ENCODE peak calls at places on chromosomes 3 and 15, in nine cellular contexts. One of them, this sample, is unnamed.

GRCh38 chr3:190597291-190597690 is 83.4 kb downstream of the IL1RAP start:
- DNase-seq in PC-9: no peak
- DNase-seq in PC-3: no peak
- DNase-seq in hepatocyte: no peak
- DNase-seq in K562: no peak
- DNase-seq in neuronal stem cell: no peak
- DNase-seq in fibroblast of lung: no peak
- DNase-seq in GM23248: no peak
- DNase-seq in H9: no peak
- DNase-seq in this sample: no peak

GRCh38 chr3:101942356-101942755 is 93.0 kb downstream of the NFKBIZ start:
- DNase-seq in PC-9: no peak
- DNase-seq in GM23248: peak; percentile 32
- DNase-seq in K562: no peak
- DNase-seq in fibroblast of lung: peak; percentile 26
- DNase-seq in hepatocyte: no peak
- DNase-seq in H9: no peak
- DNase-seq in neuronal stem cell: no peak
- DNase-seq in PC-3: no peak
- DNase-seq in this sample: peak; percentile 43

GRCh38 chr3:98902341-98902740 is 846 bp upstream of the DCBLD2 start:
- DNase-seq in K562: no peak
- DNase-seq in PC-3: no peak
- DNase-seq in neuronal stem cell: no peak
- DNase-seq in PC-9: no peak
- DNase-seq in GM23248: no peak
- DNase-seq in hepatocyte: no peak
- DNase-seq in H9: no peak
- DNase-seq in fibroblast of lung: no peak
- DNase-seq in this sample: peak; percentile 13

GRCh38 chr15:93477721-93478120 is 388.7 kb upstream of the RGMA start:
- DNase-seq in GM23248: no peak
- DNase-seq in hepatocyte: no peak
- DNase-seq in H9: no peak
- DNase-seq in PC-3: no peak
- DNase-seq in PC-9: no peak
- DNase-seq in fibroblast of lung: no peak
- DNase-seq in K562: no peak
- DNase-seq in neuronal stem cell: no peak
- DNase-seq in this sample: no peak

GRCh38 chr3:187150599-187150998 is 11.3 kb upstream of the RPL39L start:
- DNase-seq in PC-9: no peak
- DNase-seq in neuronal stem cell: no peak
- DNase-seq in K562: no peak
- DNase-seq in PC-3: peak; percentile 24
- DNase-seq in hepatocyte: no peak
- DNase-seq in GM23248: no peak
- DNase-seq in H9: peak; percentile 59
- DNase-seq in fibroblast of lung: no peak
- DNase-seq in this sample: peak; percentile 64

GRCh38 chr3:40381904-40382616 is 4.9 kb upstream of the ENTPD3 start:
- DNase-seq in PC-9: no peak
- DNase-seq in PC-3: no peak
- DNase-seq in H9: no peak
- DNase-seq in hepatocyte: no peak
- DNase-seq in fibroblast of lung: no peak
- DNase-seq in K562: no peak
- DNase-seq in GM23248: no peak
- DNase-seq in neuronal stem cell: no peak
- DNase-seq in this sample: no peak

GRCh38 chr3:16203671-16204629 is 29.5 kb downstream of the GALNT15 start:
- DNase-seq in PC-3: peak; percentile 64
- DNase-seq in K562: no peak
- DNase-seq in H9: no peak
- DNase-seq in neuronal stem cell: no peak
- DNase-seq in fibroblast of lung: no peak
- DNase-seq in PC-9: peak; percentile 41
- DNase-seq in hepatocyte: no peak
- DNase-seq in GM23248: no peak
- DNase-seq in this sample: no peak

GRCh38 chr3:159732172-159733111 is 256.2 kb upstream of the IL12A start:
- DNase-seq in PC-3: peak; percentile 80
- DNase-seq in PC-9: peak; percentile 69
- DNase-seq in GM23248: peak; percentile 68
- DNase-seq in H9: peak; percentile 76
- DNase-seq in neuronal stem cell: peak; percentile 24
- DNase-seq in K562: no peak
- DNase-seq in fibroblast of lung: peak; percentile 54
- DNase-seq in hepatocyte: peak; percentile 15
- DNase-seq in this sample: no peak

GRCh38 chr3:122458992-122459391 is 43.1 kb upstream of the WDR5B start:
- DNase-seq in H9: no peak
- DNase-seq in hepatocyte: peak; percentile 58
- DNase-seq in neuronal stem cell: no peak
- DNase-seq in PC-9: no peak
- DNase-seq in PC-3: peak; percentile 75
- DNase-seq in K562: no peak
- DNase-seq in fibroblast of lung: peak; percentile 76
- DNase-seq in GM23248: peak; percentile 75
- DNase-seq in this sample: peak; percentile 51

GRCh38 chr3:154794383-154794782 is 285.7 kb upstream of the MME start:
- DNase-seq in fibroblast of lung: no peak
- DNase-seq in hepatocyte: no peak
- DNase-seq in neuronal stem cell: no peak
- DNase-seq in H9: no peak
- DNase-seq in PC-9: no peak
- DNase-seq in K562: no peak
- DNase-seq in PC-3: no peak
- DNase-seq in GM23248: peak; percentile 44
- DNase-seq in this sample: no peak

GRCh38 chr3:149618151-149619123 is 39.4 kb downstream of the WWTR1 start:
- DNase-seq in hepatocyte: no peak
- DNase-seq in neuronal stem cell: no peak
- DNase-seq in PC-9: no peak
- DNase-seq in H9: no peak
- DNase-seq in fibroblast of lung: no peak
- DNase-seq in PC-3: no peak
- DNase-seq in K562: no peak
- DNase-seq in GM23248: no peak
- DNase-seq in this sample: no peak

GRCh38 chr3:133570937-133571320 is 2.6 kb upstream of the CDV3 start:
- DNase-seq in GM23248: peak; percentile 67
- DNase-seq in H9: no peak
- DNase-seq in neuronal stem cell: no peak
- DNase-seq in PC-9: peak; percentile 30
- DNase-seq in fibroblast of lung: no peak
- DNase-seq in PC-3: peak; percentile 59
- DNase-seq in K562: no peak
- DNase-seq in hepatocyte: no peak
- DNase-seq in this sample: no peak

GRCh38 chr3:194312743-194313281 is 38.3 kb downstream of the CPN2 start:
- DNase-seq in hepatocyte: peak; percentile 83
- DNase-seq in fibroblast of lung: peak; percentile 53
- DNase-seq in neuronal stem cell: no peak
- DNase-seq in PC-3: peak; percentile 83
- DNase-seq in H9: no peak
- DNase-seq in GM23248: peak; percentile 65
- DNase-seq in K562: no peak
- DNase-seq in PC-9: no peak
- DNase-seq in this sample: no peak

GRCh38 chr3:127690823-127691452 is 18.2 kb downstream of the ABTB1 start:
- DNase-seq in PC-3: peak; percentile 66
- DNase-seq in fibroblast of lung: peak; percentile 66
- DNase-seq in neuronal stem cell: no peak
- DNase-seq in hepatocyte: peak; percentile 73
- DNase-seq in K562: no peak
- DNase-seq in H9: peak; percentile 89
- DNase-seq in GM23248: peak; percentile 80
- DNase-seq in PC-9: peak; percentile 70
- DNase-seq in this sample: no peak

GRCh38 chr3:127688416-127689265 is 15.9 kb downstream of the ABTB1 start:
- DNase-seq in neuronal stem cell: no peak
- DNase-seq in PC-3: peak; percentile 10
- DNase-seq in K562: no peak
- DNase-seq in hepatocyte: peak; percentile 30
- DNase-seq in PC-9: no peak
- DNase-seq in fibroblast of lung: peak; percentile 55
- DNase-seq in GM23248: peak; percentile 73
- DNase-seq in H9: peak; percentile 22
- DNase-seq in this sample: no peak

GRCh38 chr3:127691494-127691893 is 18.7 kb downstream of the ABTB1 start:
- DNase-seq in fibroblast of lung: no peak
- DNase-seq in H9: no peak
- DNase-seq in K562: no peak
- DNase-seq in PC-3: no peak
- DNase-seq in PC-9: no peak
- DNase-seq in GM23248: no peak
- DNase-seq in hepatocyte: no peak
- DNase-seq in neuronal stem cell: no peak
- DNase-seq in this sample: no peak

GRCh38 chr3:127689266-127689860 is 16.6 kb downstream of the ABTB1 start:
- DNase-seq in K562: no peak
- DNase-seq in fibroblast of lung: no peak
- DNase-seq in GM23248: no peak
- DNase-seq in hepatocyte: no peak
- DNase-seq in neuronal stem cell: no peak
- DNase-seq in PC-3: no peak
- DNase-seq in PC-9: no peak
- DNase-seq in H9: no peak
- DNase-seq in this sample: no peak

GRCh38 chr3:127690106-127690505 is 17.4 kb downstream of the ABTB1 start:
- DNase-seq in hepatocyte: peak; percentile 48
- DNase-seq in neuronal stem cell: no peak
- DNase-seq in GM23248: peak; percentile 90
- DNase-seq in H9: no peak
- DNase-seq in PC-3: peak; percentile 63
- DNase-seq in PC-9: peak; percentile 86
- DNase-seq in K562: no peak
- DNase-seq in fibroblast of lung: peak; percentile 49
- DNase-seq in this sample: no peak
- H2AFZ ChIP-seq in hepatocyte: no peak overlapping the region
- H2AFZ ChIP-seq in neuronal stem cell: peak overlapping the region; percentile 77
- H2AFZ ChIP-seq in GM23248: peak overlapping the region; percentile 54
- H2AFZ ChIP-seq in H9: no peak overlapping the region
- H2AFZ ChIP-seq in PC-3: no peak overlapping the region
- H2AFZ ChIP-seq in PC-9: no peak overlapping the region
- H2AFZ ChIP-seq in K562: no peak overlapping the region
- H2AFZ ChIP-seq in fibroblast of lung: no peak overlapping the region
- H2AFZ ChIP-seq in this sample: no peak overlapping the region

GRCh38 chr3:43016513-43016865 is 37.4 kb downstream of the GASK1A start:
- DNase-seq in neuronal stem cell: no peak
- DNase-seq in PC-9: no peak
- DNase-seq in PC-3: no peak
- DNase-seq in GM23248: no peak
- DNase-seq in fibroblast of lung: no peak
- DNase-seq in hepatocyte: no peak
- DNase-seq in K562: no peak
- DNase-seq in H9: no peak
- DNase-seq in this sample: no peak
- H3K9me3 ChIP-seq in neuronal stem cell: peaks cover 4% of the 10 kb centered on the region
- H3K9me3 ChIP-seq in PC-9: no peaks in the 10 kb centered on the region
- H3K9me3 ChIP-seq in PC-3: peaks cover 3% of the 10 kb centered on the region
- H3K9me3 ChIP-seq in GM23248: no peaks in the 10 kb centered on the region
- H3K9me3 ChIP-seq in fibroblast of lung: no peaks in the 10 kb centered on the region
- H3K9me3 ChIP-seq in hepatocyte: no peaks in the 10 kb centered on the region
- H3K9me3 ChIP-seq in K562: no peaks in the 10 kb centered on the region
- H3K9me3 ChIP-seq in H9: no peaks in the 10 kb centered on the region
- H3K9me3 ChIP-seq in this sample: peaks cover 26% of the 10 kb centered on the region

DNA sequence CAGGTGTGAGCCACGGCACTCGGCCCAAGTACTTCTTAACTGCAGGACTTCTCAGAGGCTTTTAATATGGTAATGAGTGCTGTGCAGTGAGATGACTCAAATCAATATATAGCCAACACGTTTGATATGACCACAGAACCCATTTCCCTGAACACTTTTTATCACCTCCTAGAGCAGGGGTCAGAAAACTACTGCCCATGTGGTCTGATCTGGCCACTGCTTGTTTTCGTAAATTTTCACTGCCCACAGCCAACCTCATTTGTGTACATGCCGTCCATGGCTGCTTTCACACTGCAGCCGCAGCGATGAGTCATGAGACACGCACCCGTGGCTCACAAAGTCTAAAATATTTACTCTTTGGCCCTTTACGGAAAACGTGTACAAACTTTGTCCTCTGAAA is 179.2 kb downstream of the RORA start:
- DNase-seq in GM23248: no peak
- DNase-seq in fibroblast of lung: peak; percentile 87
- DNase-seq in K562: no peak
- DNase-seq in PC-9: peak; percentile 16
- DNase-seq in neuronal stem cell: no peak
- DNase-seq in PC-3: peak; percentile 66
- DNase-seq in H9: no peak
- DNase-seq in hepatocyte: peak; percentile 45
- DNase-seq in this sample: no peak
- H2AFZ ChIP-seq in GM23248: no peak overlapping the region
- H2AFZ ChIP-seq in fibroblast of lung: no peak overlapping the region
- H2AFZ ChIP-seq in K562: no peak overlapping the region
- H2AFZ ChIP-seq in PC-9: no peak overlapping the region
- H2AFZ ChIP-seq in neuronal stem cell: no peak overlapping the region
- H2AFZ ChIP-seq in PC-3: no peak overlapping the region
- H2AFZ ChIP-seq in H9: no peak overlapping the region
- H2AFZ ChIP-seq in hepatocyte: no peak overlapping the region
- H2AFZ ChIP-seq in this sample: no peak overlapping the region

GRCh38 chr15:33048255-33048654 is 146.3 kb downstream of the FMN1 start:
- DNase-seq in K562: no peak
- DNase-seq in GM23248: no peak
- DNase-seq in hepatocyte: no peak
- DNase-seq in PC-3: peak; percentile 52
- DNase-seq in neuronal stem cell: peak; percentile 36
- DNase-seq in H9: no peak
- DNase-seq in PC-9: no peak
- DNase-seq in fibroblast of lung: no peak
- DNase-seq in this sample: peak; percentile 41
- H3K9me3 ChIP-seq in K562: no peaks in the 10 kb centered on the region
- H3K9me3 ChIP-seq in GM23248: no peaks in the 10 kb centered on the region
- H3K9me3 ChIP-seq in hepatocyte: no peaks in the 10 kb centered on the region
- H3K9me3 ChIP-seq in PC-3: peaks cover 46% of the 10 kb centered on the region
- H3K9me3 ChIP-seq in neuronal stem cell: peaks cover 5% of the 10 kb centered on the region
- H3K9me3 ChIP-seq in H9: peaks cover 26% of the 10 kb centered on the region
- H3K9me3 ChIP-seq in PC-9: peaks cover 6% of the 10 kb centered on the region
- H3K9me3 ChIP-seq in fibroblast of lung: no peaks in the 10 kb centered on the region
- H3K9me3 ChIP-seq in this sample: peaks cover 19% of the 10 kb centered on the region

GRCh38 chr3:38334656-38335055 is 11.9 kb upstream of the XYLB start:
- DNase-seq in hepatocyte: no peak
- DNase-seq in fibroblast of lung: peak; percentile 63
- DNase-seq in PC-9: no peak
- DNase-seq in H9: no peak
- DNase-seq in GM23248: peak; percentile 84
- DNase-seq in PC-3: peak; percentile 43
- DNase-seq in neuronal stem cell: no peak
- DNase-seq in K562: no peak
- DNase-seq in this sample: no peak
- H2AFZ ChIP-seq in hepatocyte: no peak overlapping the region
- H2AFZ ChIP-seq in fibroblast of lung: no peak overlapping the region
- H2AFZ ChIP-seq in PC-9: no peak overlapping the region
- H2AFZ ChIP-seq in H9: no peak overlapping the region
- H2AFZ ChIP-seq in GM23248: no peak overlapping the region
- H2AFZ ChIP-seq in PC-3: no peak overlapping the region
- H2AFZ ChIP-seq in neuronal stem cell: no peak overlapping the region
- H2AFZ ChIP-seq in K562: peak overlapping the region; percentile 7
- H2AFZ ChIP-seq in this sample: no peak overlapping the region

GRCh38 chr15:27704939-27705514 is 394.1 kb downstream of the OCA2 start:
- DNase-seq in PC-3: no peak
- DNase-seq in K562: no peak
- DNase-seq in hepatocyte: no peak
- DNase-seq in neuronal stem cell: no peak
- DNase-seq in PC-9: no peak
- DNase-seq in fibroblast of lung: no peak
- DNase-seq in GM23248: no peak
- DNase-seq in H9: no peak
- DNase-seq in this sample: no peak
- H3K9me3 ChIP-seq in PC-3: peaks cover 17% of the 10 kb centered on the region
- H3K9me3 ChIP-seq in K562: no peaks in the 10 kb centered on the region
- H3K9me3 ChIP-seq in hepatocyte: no peaks in the 10 kb centered on the region
- H3K9me3 ChIP-seq in neuronal stem cell: peaks cover 2% of the 10 kb centered on the region
- H3K9me3 ChIP-seq in PC-9: no peaks in the 10 kb centered on the region
- H3K9me3 ChIP-seq in fibroblast of lung: no peaks in the 10 kb centered on the region
- H3K9me3 ChIP-seq in GM23248: no peaks in the 10 kb centered on the region
- H3K9me3 ChIP-seq in H9: no peaks in the 10 kb centered on the region
- H3K9me3 ChIP-seq in this sample: no peaks in the 10 kb centered on the region

This sample was measured in OCI-LY7.